ENCODE peak calls at places on chromosomes 5 and 9, in six cellular contexts. U, B, K, D, T and N are unnamed samples.

GRCh38 chr9:4297151-4297794 is 2.6 kb downstream of the GLIS3 start:
- DNase-seq in U (peak), B (peak), K (no peak), D (peak), T (peak), N (no peak)

GRCh38 chr5:76332102-76332501 is 71.0 kb upstream of the IQGAP2 start:
- DNase-seq in U (no peak), B (no peak), K (no peak), D (no peak), T (no peak), N (no peak)

GRCh38 chr9:121837113-121838010 is 185.9 kb downstream of the DAB2IP start:
- DNase-seq in U (peak), B (peak), K (no peak), D (peak), T (peak), N (peak)

GRCh38 chr5:125272364-125272763 is 525.9 kb upstream of the ZNF608 start:
- DNase-seq in U (no peak), B (no peak), K (peak), D (no peak), T (no peak), N (no peak)

GRCh38 chr5:490116-491094 is 33.8 kb downstream of the SLC9A3 start:
- DNase-seq in U (no peak), B (no peak), K (no peak), D (no peak), T (no peak), N (no peak)

GRCh38 chr5:158589939-158590338 is 509.8 kb downstream of the EBF1 start:
- DNase-seq in U (no peak), B (no peak), K (peak), D (peak), T (peak), N (no peak)

GRCh38 chr9:126327750-126328120 is 1.1 kb downstream of the MVB12B start:
- DNase-seq in U (no peak), B (no peak), K (no peak), D (no peak), T (no peak), N (no peak)

GRCh38 chr5:26012078-26012477 is 1026.3 kb downstream of the CDH9 start:
- DNase-seq in U (no peak), B (no peak), K (no peak), D (no peak), T (no peak), N (no peak)

GRCh38 chr9:121450241-121450640 is 49.4 kb downstream of the GGTA1 start:
- DNase-seq in U (no peak), B (no peak), K (no peak), D (no peak), T (no peak), N (no peak)

GRCh38 chr5:141753971-141754713 is 72.1 kb upstream of the ARAP3 start:
- DNase-seq in U (peak), B (no peak), K (peak), D (peak), T (peak), N (no peak)

GRCh38 chr9:14887149-14887548 is 23.1 kb downstream of the FREM1 start:
- DNase-seq in U (no peak), B (no peak), K (no peak), D (no peak), T (no peak), N (no peak)

GRCh38 chr5:128644863-128645262 is 106.8 kb upstream of the FBN2 start:
- DNase-seq in U (peak), B (no peak), K (no peak), D (peak), T (peak), N (peak)

GRCh38 chr5:110386782-110387181 is 339.7 kb downstream of the TMEM232 start:
- DNase-seq in U (no peak), B (no peak), K (no peak), D (peak), T (peak), N (no peak)

GRCh38 chr9:14256588-14256987 is 57.4 kb downstream of the NFIB start:
- DNase-seq in U (peak), B (no peak), K (no peak), D (peak), T (no peak), N (no peak)

GRCh38 chr5:42064821-42065220 is 139.7 kb downstream of the FBXO4 start:
- DNase-seq in U (no peak), B (no peak), K (no peak), D (no peak), T (no peak), N (no peak)

GRCh38 chr5:137075163-137075970 is 423.8 kb downstream of the SPOCK1 start:
- DNase-seq in U (peak), B (peak), K (peak), D (peak), T (peak), N (no peak)

GRCh38 chr9:111375817-111376564 is 46.0 kb upstream of the OR2K2 start:
- DNase-seq in U (peak), B (no peak), K (no peak), D (peak), T (peak), N (no peak)

GRCh38 chr5:133523921-133524320 is 88.4 kb downstream of the FSTL4 start:
- DNase-seq in U (no peak), B (no peak), K (no peak), D (no peak), T (no peak), N (no peak)

GRCh38 chr5:72015103-72015548 is 92.1 kb upstream of the MAP1B start:
- DNase-seq in U (peak), B (no peak), K (no peak), D (peak), T (peak), N (peak)

GRCh38 chr5:152549709-152550108 is 144.6 kb upstream of the NMUR2 start:
- DNase-seq in U (no peak), B (no peak), K (no peak), D (no peak), T (no peak), N (no peak)

GRCh38 chr9:27398982-27399653 is 102.2 kb upstream of the EQTN start:
- DNase-seq in U (no peak), B (no peak), K (no peak), D (no peak), T (no peak), N (no peak)

GRCh38 chr5:601771-602465 is 10.2 kb upstream of the CEP72 start:
- DNase-seq in U (no peak), B (no peak), K (no peak), D (no peak), T (no peak), N (no peak)

GRCh38 chr5:150781706-150782614 is 3.4 kb downstream of the SMIM3 start:
- DNase-seq in U (peak), B (peak), K (no peak), D (peak), T (peak), N (peak)

GRCh38 chr5:83470516-83470915 is 1.0 kb upstream of the VCAN start:
- DNase-seq in U (no peak), B (no peak), K (no peak), D (no peak), T (no peak), N (no peak)

GRCh38 chr5:83470920-83471404 is 582 bp upstream of the VCAN start:
- DNase-seq in U (peak), B (no peak), K (no peak), D (peak), T (no peak), N (no peak)

GRCh38 chr5:83469075-83469474 is 2.5 kb upstream of the VCAN start:
- DNase-seq in U (no peak), B (no peak), K (no peak), D (no peak), T (no peak), N (no peak)

GRCh38 chr5:83464261-83464660 is 7.3 kb upstream of the VCAN start:
- DNase-seq in U (no peak), B (no peak), K (no peak), D (no peak), T (no peak), N (no peak)

GRCh38 chr5:83467315-83468044 is 4.1 kb upstream of the VCAN start:
- DNase-seq in U (peak), B (peak), K (no peak), D (peak), T (peak), N (no peak)
- TF ChIP-seq CTCF in U (peak), B (peak), K (no peak), D (peak), T (peak), N (peak)

DNA sequence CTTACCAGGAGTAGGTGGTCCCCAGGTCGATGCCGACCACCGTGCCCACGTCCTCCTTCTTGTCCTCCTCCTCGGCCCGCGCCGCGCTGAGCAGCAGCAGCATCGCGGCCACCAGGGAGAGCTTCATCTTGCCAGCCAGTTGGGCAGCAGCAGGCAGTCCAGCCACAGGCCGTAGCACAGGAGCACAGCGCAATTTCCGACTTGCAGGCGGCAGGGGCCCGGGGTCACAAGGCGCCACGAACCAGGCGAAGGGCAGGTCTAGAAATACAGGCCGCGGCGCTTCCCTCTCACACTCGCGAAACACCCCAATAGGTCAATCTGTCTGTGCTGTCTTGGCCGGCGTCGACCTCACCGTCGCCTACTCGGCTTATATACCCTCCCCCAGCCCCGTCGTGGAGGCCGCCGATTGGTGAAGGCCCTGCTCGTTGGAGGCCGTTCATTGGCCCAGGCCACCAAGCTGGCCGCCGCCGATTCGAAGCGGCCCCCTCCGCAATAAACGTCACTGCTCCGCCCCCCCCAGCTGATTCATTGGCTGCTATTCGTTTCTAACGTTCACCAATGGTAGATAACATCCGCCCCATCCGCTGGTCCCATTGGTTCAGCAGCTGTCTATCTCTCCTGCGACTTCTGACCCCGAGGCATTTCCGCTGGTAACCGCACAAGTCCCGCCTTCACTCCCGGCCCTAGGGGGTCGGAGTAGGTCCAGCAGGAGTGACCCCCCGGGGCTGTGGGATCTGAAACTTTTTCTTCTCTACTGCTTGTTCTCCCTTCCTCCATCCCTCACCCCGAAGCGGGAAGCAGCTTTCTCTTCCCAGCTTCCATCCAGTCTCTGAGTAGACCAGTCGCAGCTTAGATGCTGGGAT is at the start of gene HSPA5:
- DNase-seq in U (peak), B (peak), K (peak), D (peak), T (peak), N (peak)
- TF ChIP-seq CTCF in U (peak), B (peak), K (no peak), D (no peak), T (no peak), N (no peak)

GRCh38 chr9:89808076-89808701 is 203.4 kb downstream of the GADD45G start:
- DNase-seq in U (peak), B (no peak), K (no peak), D (no peak), T (peak), N (no peak)
- TF ChIP-seq CTCF in U (peak), B (peak), K (peak), D (no peak), T (peak), N (no peak)

GRCh38 chr9:6667080-6667479 is 21.6 kb upstream of the GLDC start:
- DNase-seq in U (no peak), B (no peak), K (no peak), D (no peak), T (no peak), N (no peak)

GRCh38 chr9:6669881-6670280 is 24.4 kb upstream of the GLDC start:
- DNase-seq in U (no peak), B (no peak), K (no peak), D (no peak), T (no peak), N (no peak)

GRCh38 chr9:6664204-6664683 is 18.7 kb upstream of the GLDC start:
- DNase-seq in U (no peak), B (no peak), K (no peak), D (no peak), T (no peak), N (no peak)

GRCh38 chr9:6671416-6671815 is 25.9 kb upstream of the GLDC start:
- DNase-seq in U (no peak), B (no peak), K (no peak), D (no peak), T (no peak), N (no peak)

DNA sequence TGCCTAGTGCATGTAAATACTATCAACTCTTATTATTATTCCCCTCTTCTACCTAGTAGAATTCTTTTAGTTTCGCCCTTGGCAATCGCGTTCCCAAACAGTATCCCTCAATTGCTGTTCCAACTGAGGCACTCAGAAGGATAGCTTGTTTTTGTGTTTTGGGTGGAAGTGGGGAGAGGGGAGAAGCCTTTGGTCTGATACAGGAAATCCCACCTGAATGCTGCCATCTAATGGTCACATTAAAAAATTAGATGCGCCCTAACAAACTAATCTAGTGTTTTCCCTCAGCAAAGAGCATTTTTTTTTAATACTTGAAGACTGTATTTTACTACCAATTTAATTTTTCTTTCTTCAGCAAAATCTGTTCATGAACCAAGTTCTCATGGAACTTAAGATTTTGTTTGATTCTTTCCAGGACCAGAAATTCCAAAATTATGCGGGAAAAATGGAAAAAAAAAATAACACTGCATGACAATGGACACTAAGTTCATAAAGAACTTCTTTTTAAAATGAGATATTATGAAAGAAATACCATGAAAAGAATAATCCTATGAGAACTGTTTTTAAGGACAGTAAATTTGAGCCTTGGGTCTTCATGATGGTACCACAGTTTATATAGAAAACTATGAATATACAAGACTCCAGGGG is 22.2 kb upstream of the GLDC start:
- DNase-seq in U (peak), B (no peak), K (peak), D (peak), T (peak), N (no peak)
- TF ChIP-seq CTCF in U (peak), B (peak), K (peak), D (peak), T (peak), N (peak)

DNA sequence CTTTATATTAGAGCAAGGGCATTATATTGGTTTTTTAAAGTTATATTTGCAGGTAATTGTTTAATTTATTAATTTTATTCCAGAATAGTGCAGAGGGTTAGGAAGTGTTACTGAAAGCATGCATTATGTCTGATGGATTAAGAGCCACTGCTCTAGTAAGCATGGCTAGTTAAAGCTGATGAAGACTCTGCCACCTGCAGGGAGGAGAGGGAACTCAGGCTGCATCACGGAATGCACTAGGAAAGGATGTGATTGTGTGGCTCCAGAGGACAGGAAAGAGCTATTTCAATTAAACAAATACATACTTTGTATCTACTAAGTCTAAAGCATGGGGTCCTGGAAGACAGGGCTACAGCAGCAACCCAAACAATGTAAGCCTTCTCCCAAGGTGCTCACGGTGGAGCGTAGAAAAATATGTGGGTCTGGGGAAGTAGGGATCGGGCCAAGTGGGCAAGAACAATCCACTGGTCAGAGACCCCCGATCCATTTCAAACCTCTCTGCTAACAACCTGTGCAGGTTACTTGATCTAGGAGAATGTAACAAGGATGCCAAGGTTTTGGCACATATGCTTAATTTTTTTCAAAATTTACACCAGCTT is 15.3 kb upstream of the GRXCR2 start:
- DNase-seq in U (peak), B (no peak), K (peak), D (peak), T (peak), N (no peak)
- TF ChIP-seq CTCF in U (peak), B (peak), K (peak), D (peak), T (peak), N (peak)

GRCh38 chr5:127029513-127030258 is 672 bp downstream of the MARCHF3 start:
- DNase-seq in U (peak), B (peak), K (peak), D (peak), T (peak), N (no peak)
- TF ChIP-seq CTCF in U (peak), B (peak), K (peak), D (peak), T (peak), N (peak)

GRCh38 chr5:14665949-14666741 is 1.6 kb downstream of the OTULIN start:
- DNase-seq in U (peak), B (no peak), K (peak), D (no peak), T (peak), N (no peak)
- TF ChIP-seq CTCF in U (peak), B (peak), K (peak), D (peak), T (no peak), N (no peak)

GRCh38 chr5:122999947-123000563 is 36.5 kb downstream of the PPIC start:
- DNase-seq in U (peak), B (no peak), K (peak), D (peak), T (peak), N (no peak)
- TF ChIP-seq CTCF in U (peak), B (peak), K (peak), D (peak), T (peak), N (peak)

GRCh38 chr5:122897283-122897602 is 51.8 kb downstream of the SNX24 start:
- DNase-seq in U (no peak), B (no peak), K (no peak), D (no peak), T (no peak), N (no peak)
- TF ChIP-seq CTCF in U (no peak), B (no peak), K (peak), D (no peak), T (no peak), N (no peak)